ENCODE peak calls at places on chromosomes 2 and 18, in four cellular contexts. P is activated CD4-positive, alpha-beta T cell treated with anti-CD3 and anti-CD28 coated beads, Interleukin-2, amount 50 U/mL, for 1 hour; Q is dermis blood vessel endothelial cell; V is Right ventricle myocardium superior. U is an unnamed sample.

GRCh38 chr2:164920430-164920829 is 34.9 kb downstream of the SLC38A11 start:
- DNase-seq in V (no peak), Q (no peak), P (no peak), U (no peak)

GRCh38 chr2:157107877-157108276 is 149.6 kb upstream of the GALNT5 start:
- DNase-seq in Q (peak; percentile 77), V (no peak), P (no peak), U (no peak)

GRCh38 chr2:200089756-200090109 is 134.4 kb downstream of the MAIP1 start:
- DNase-seq in V (no peak), P (no peak), Q (no peak), U (no peak)

GRCh38 chr18:457120-457519 is 43.4 kb downstream of the COLEC12 start:
- DNase-seq in P (no peak), Q (peak; percentile 78), V (peak; percentile 70), U (no peak)

GRCh38 chr2:235955664-235956063 is 212.5 kb downstream of the GBX2 start:
- DNase-seq in Q (no peak), P (no peak), V (no peak), U (no peak)

GRCh38 chr2:26438526-26438925 is 36.8 kb downstream of the DRC1 start:
- DNase-seq in P (no peak), Q (peak; percentile 60), V (no peak), U (no peak)

GRCh38 chr18:74219056-74219455 is 70.7 kb downstream of the TIMM21 start:
- DNase-seq in P (no peak), V (no peak), Q (no peak), U (no peak)

GRCh38 chr2:1233280-1233679 is 180.0 kb upstream of the TPO start:
- DNase-seq in Q (no peak), V (no peak), P (no peak), U (peak; percentile 68)

GRCh38 chr2:239717706-239718105 is 307.4 kb downstream of the NDUFA10 start:
- DNase-seq in Q (no peak), P (no peak), V (no peak), U (peak; percentile 46)

GRCh38 chr2:120984046-120984445 is 248.4 kb downstream of the GLI2 start:
- DNase-seq in Q (no peak), V (no peak), P (no peak), U (no peak)

GRCh38 chr2:102140367-102140766 is 2.2 kb upstream of the IL1R1 start:
- DNase-seq in Q (no peak), P (no peak), V (no peak), U (no peak)

GRCh38 chr2:44572196-44572900 is 210.6 kb downstream of the CAMKMT start:
- DNase-seq in V (no peak), P (no peak), Q (no peak), U (no peak)

GRCh38 chr2:95260028-95261023 is 13.9 kb upstream of the PROM2 start:
- DNase-seq in V (no peak), Q (no peak), P (no peak), U (peak; percentile 71)

GRCh38 chr2:238105506-238106338 is 5.6 kb downstream of the ESPNL start:
- DNase-seq in V (peak; percentile 38), P (no peak), Q (no peak), U (no peak)

GRCh38 chr18:49563701-49564100 is 1.8 kb downstream of the LIPG start:
- DNase-seq in P (no peak), V (no peak), Q (no peak), U (no peak)

GRCh38 chr2:199136241-199136640 is 321.5 kb downstream of the SATB2 start:
- DNase-seq in Q (no peak), P (no peak), V (no peak), U (no peak)

GRCh38 chr2:36456227-36456788 is 100.7 kb downstream of the CRIM1 start:
- DNase-seq in P (no peak), V (peak; percentile 89), Q (peak; percentile 86), U (peak; percentile 63)

GRCh38 chr18:79393626-79394401 is 1.9 kb upstream of the NFATC1 start:
- DNase-seq in V (peak; percentile 97), P (peak; percentile 46), Q (peak; percentile 96), U (peak; percentile 93)

GRCh38 chr2:231348703-231349373 is 46.7 kb upstream of the B3GNT7 start:
- DNase-seq in V (no peak), Q (no peak), P (no peak), U (no peak)

GRCh38 chr2:147467441-147467840 is 377.4 kb upstream of the ACVR2A start:
- DNase-seq in V (no peak), P (no peak), Q (no peak), U (no peak)

GRCh38 chr2:162581931-162582330 is 238.0 kb downstream of the GCA start:
- DNase-seq in P (no peak), Q (no peak), V (no peak), U (no peak)

GRCh38 chr2:70123051-70123828 is 36.0 kb downstream of the PCBP1 start:
- DNase-seq in Q (no peak), P (no peak), V (peak; percentile 64), U (no peak)

GRCh38 chr18:79218605-79219195 is 149.5 kb downstream of the ATP9B start:
- DNase-seq in Q (no peak), V (no peak), P (no peak), U (no peak)

GRCh38 chr2:1739322-1739957 is 4.9 kb downstream of the PXDN start:
- DNase-seq in Q (peak; percentile 83), P (no peak), V (no peak), U (no peak)

GRCh38 chr2:19435815-19436214 is 77.4 kb upstream of the OSR1 start:
- DNase-seq in V (no peak), Q (no peak), P (no peak), U (no peak)

GRCh38 chr2:7052404-7052803 is 135.2 kb downstream of the RNF144A start:
- DNase-seq in Q (no peak), P (no peak), V (no peak), U (no peak)

GRCh38 chr2:18871430-18871829 is 282.1 kb upstream of the NT5C1B start:
- DNase-seq in Q (no peak), P (no peak), V (no peak), U (no peak)

GRCh38 chr2:219624565-219624964 is 2.9 kb upstream of the SLC4A3 start:
- DNase-seq in P (no peak), Q (no peak), V (no peak), U (no peak)

GRCh38 chr2:196399736-196400691 is 228.6 kb upstream of the STK17B start:
- DNase-seq in P (no peak), V (no peak), Q (peak; percentile 96), U (no peak)

GRCh38 chr2:112977559-112978056 is at the start of gene IL36G:
- DNase-seq in Q (no peak), P (no peak), V (no peak), U (no peak)

GRCh38 chr2:241274127-241274526 is 41.3 kb downstream of the HDLBP start:
- DNase-seq in P (no peak), V (no peak), Q (no peak), U (no peak)

GRCh38 chr18:7000484-7001096 is 117.0 kb downstream of the LAMA1 start:
- DNase-seq in P (no peak), V (no peak), Q (peak; percentile 27), U (no peak)

GRCh38 chr2:86221066-86221684 is 21.9 kb downstream of the MRPL35 start:
- DNase-seq in Q (peak; percentile 78), V (no peak), P (peak; percentile 56), U (no peak)

GRCh38 chr18:58338961-58339722 is 289.7 kb downstream of the ALPK2 start:
- DNase-seq in Q (peak; percentile 78), P (no peak), V (no peak), U (no peak)

GRCh38 chr2:145597809-145598208 is 1077.9 kb upstream of the ZEB2 start:
- DNase-seq in P (no peak), Q (no peak), V (no peak), U (no peak)

U was measured in lower lobe of right lung.